ENCODE peak calls at places on chromosomes 7 and 10, in eight cellular contexts. One of them, this sample, is unnamed.

GRCh38 chr10:93417264-93417663 is 64.9 kb downstream of the MYOF start:
- DNase-seq in HL-60: no peak
- DNase-seq in right lobe of liver: no peak
- DNase-seq in fibroblast of lung: no peak
- DNase-seq in heart right ventricle: peak; percentile 51
- DNase-seq in tibial artery: no peak
- DNase-seq in transverse colon: no peak
- DNase-seq in IMR-90: no peak
- DNase-seq in this sample: peak; percentile 60

GRCh38 chr7:504221-505081 is 15.2 kb downstream of the PDGFA start:
- DNase-seq in HL-60: no peak
- DNase-seq in right lobe of liver: peak; percentile 55
- DNase-seq in fibroblast of lung: no peak
- DNase-seq in heart right ventricle: peak; percentile 11
- DNase-seq in tibial artery: peak; percentile 69
- DNase-seq in transverse colon: peak; percentile 58
- DNase-seq in IMR-90: no peak
- DNase-seq in this sample: no peak

GRCh38 chr7:87129836-87130235 is 22.4 kb upstream of the DMTF1 start:
- DNase-seq in HL-60: no peak
- DNase-seq in right lobe of liver: no peak
- DNase-seq in fibroblast of lung: no peak
- DNase-seq in heart right ventricle: no peak
- DNase-seq in tibial artery: no peak
- DNase-seq in transverse colon: no peak
- DNase-seq in IMR-90: no peak
- DNase-seq in this sample: no peak

GRCh38 chr7:93165447-93165846 is 17.3 kb upstream of the SAMD9L start:
- DNase-seq in HL-60: no peak
- DNase-seq in right lobe of liver: no peak
- DNase-seq in fibroblast of lung: peak; percentile 15
- DNase-seq in heart right ventricle: no peak
- DNase-seq in tibial artery: no peak
- DNase-seq in transverse colon: no peak
- DNase-seq in IMR-90: peak; percentile 39
- DNase-seq in this sample: no peak

GRCh38 chr7:151759591-151760042 is 117.3 kb downstream of the PRKAG2 start:
- DNase-seq in HL-60: peak; percentile 41
- DNase-seq in right lobe of liver: no peak
- DNase-seq in fibroblast of lung: peak; percentile 69
- DNase-seq in heart right ventricle: no peak
- DNase-seq in tibial artery: peak; percentile 78
- DNase-seq in transverse colon: peak; percentile 53
- DNase-seq in IMR-90: peak; percentile 65
- DNase-seq in this sample: peak; percentile 56

GRCh38 chr10:72328045-72328828 is 26.5 kb downstream of the DNAJB12 start:
- DNase-seq in HL-60: no peak
- DNase-seq in right lobe of liver: peak; percentile 87
- DNase-seq in fibroblast of lung: peak; percentile 79
- DNase-seq in heart right ventricle: peak; percentile 79
- DNase-seq in tibial artery: peak; percentile 91
- DNase-seq in transverse colon: peak; percentile 72
- DNase-seq in IMR-90: peak; percentile 57
- DNase-seq in this sample: peak; percentile 79

GRCh38 chr7:89334785-89335184 is 539.2 kb upstream of the TEX47 start:
- DNase-seq in HL-60: no peak
- DNase-seq in right lobe of liver: no peak
- DNase-seq in fibroblast of lung: no peak
- DNase-seq in heart right ventricle: no peak
- DNase-seq in tibial artery: no peak
- DNase-seq in transverse colon: no peak
- DNase-seq in IMR-90: no peak
- DNase-seq in this sample: no peak

GRCh38 chr7:154960063-154960790 is 42.7 kb downstream of the PAXIP1 start:
- DNase-seq in HL-60: no peak
- DNase-seq in right lobe of liver: peak; percentile 34
- DNase-seq in fibroblast of lung: no peak
- DNase-seq in heart right ventricle: no peak
- DNase-seq in tibial artery: no peak
- DNase-seq in transverse colon: no peak
- DNase-seq in IMR-90: no peak
- DNase-seq in this sample: no peak

GRCh38 chr7:150964593-150965111 is 13.5 kb downstream of the KCNH2 start:
- DNase-seq in HL-60: no peak
- DNase-seq in right lobe of liver: peak; percentile 51
- DNase-seq in fibroblast of lung: no peak
- DNase-seq in heart right ventricle: peak; percentile 88
- DNase-seq in tibial artery: no peak
- DNase-seq in transverse colon: peak; percentile 24
- DNase-seq in IMR-90: no peak
- DNase-seq in this sample: no peak

GRCh38 chr10:88253-88652 is 39.2 kb upstream of the TUBB8 start:
- DNase-seq in HL-60: no peak
- DNase-seq in right lobe of liver: no peak
- DNase-seq in fibroblast of lung: no peak
- DNase-seq in heart right ventricle: no peak
- DNase-seq in tibial artery: no peak
- DNase-seq in transverse colon: no peak
- DNase-seq in IMR-90: no peak
- DNase-seq in this sample: no peak

GRCh38 chr7:607938-608337 is 88.3 kb upstream of the PDGFA start:
- DNase-seq in HL-60: no peak
- DNase-seq in right lobe of liver: no peak
- DNase-seq in fibroblast of lung: no peak
- DNase-seq in heart right ventricle: no peak
- DNase-seq in tibial artery: no peak
- DNase-seq in transverse colon: no peak
- DNase-seq in IMR-90: no peak
- DNase-seq in this sample: no peak

GRCh38 chr10:114172776-114173555 is 1.0 kb downstream of the CCDC186 start:
- DNase-seq in HL-60: no peak
- DNase-seq in right lobe of liver: no peak
- DNase-seq in fibroblast of lung: peak; percentile 4
- DNase-seq in heart right ventricle: no peak
- DNase-seq in tibial artery: no peak
- DNase-seq in transverse colon: no peak
- DNase-seq in IMR-90: no peak
- DNase-seq in this sample: no peak

GRCh38 chr10:132135398-132135872 is 51.3 kb upstream of the DPYSL4 start:
- DNase-seq in HL-60: no peak
- DNase-seq in right lobe of liver: peak; percentile 16
- DNase-seq in fibroblast of lung: no peak
- DNase-seq in heart right ventricle: peak; percentile 7
- DNase-seq in tibial artery: peak; percentile 65
- DNase-seq in transverse colon: no peak
- DNase-seq in IMR-90: no peak
- DNase-seq in this sample: peak; percentile 18

GRCh38 chr10:45558406-45558805 is 114.2 kb downstream of the ZFAND4 start:
- DNase-seq in HL-60: no peak
- DNase-seq in right lobe of liver: peak; percentile 30
- DNase-seq in fibroblast of lung: no peak
- DNase-seq in heart right ventricle: no peak
- DNase-seq in tibial artery: no peak
- DNase-seq in transverse colon: no peak
- DNase-seq in IMR-90: no peak
- DNase-seq in this sample: no peak

GRCh38 chr10:43377393-43377883 is 6.0 kb downstream of the FXYD4 start:
- DNase-seq in HL-60: no peak
- DNase-seq in right lobe of liver: no peak
- DNase-seq in fibroblast of lung: no peak
- DNase-seq in heart right ventricle: no peak
- DNase-seq in tibial artery: peak; percentile 54
- DNase-seq in transverse colon: no peak
- DNase-seq in IMR-90: no peak
- DNase-seq in this sample: no peak

GRCh38 chr10:17290226-17290625 is 62.2 kb downstream of the VIM start:
- DNase-seq in HL-60: no peak
- DNase-seq in right lobe of liver: no peak
- DNase-seq in fibroblast of lung: peak; percentile 46
- DNase-seq in heart right ventricle: no peak
- DNase-seq in tibial artery: no peak
- DNase-seq in transverse colon: no peak
- DNase-seq in IMR-90: peak; percentile 8
- DNase-seq in this sample: no peak

GRCh38 chr10:106930751-106931150 is 233.8 kb downstream of the SORCS1 start:
- DNase-seq in HL-60: no peak
- DNase-seq in right lobe of liver: no peak
- DNase-seq in fibroblast of lung: no peak
- DNase-seq in heart right ventricle: no peak
- DNase-seq in tibial artery: no peak
- DNase-seq in transverse colon: no peak
- DNase-seq in IMR-90: no peak
- DNase-seq in this sample: no peak

GRCh38 chr7:209416-209815 is 17.0 kb downstream of the FAM20C start:
- DNase-seq in HL-60: no peak
- DNase-seq in right lobe of liver: no peak
- DNase-seq in fibroblast of lung: no peak
- DNase-seq in heart right ventricle: no peak
- DNase-seq in tibial artery: no peak
- DNase-seq in transverse colon: no peak
- DNase-seq in IMR-90: no peak
- DNase-seq in this sample: no peak

GRCh38 chr7:44959433-44959951 is 19.3 kb downstream of the MYO1G start:
- DNase-seq in HL-60: no peak
- DNase-seq in right lobe of liver: no peak
- DNase-seq in fibroblast of lung: no peak
- DNase-seq in heart right ventricle: no peak
- DNase-seq in tibial artery: peak; percentile 29
- DNase-seq in transverse colon: no peak
- DNase-seq in IMR-90: peak; percentile 40
- DNase-seq in this sample: peak; percentile 7

GRCh38 chr7:66013938-66014337 is 31.9 kb upstream of the GUSB start:
- DNase-seq in HL-60: no peak
- DNase-seq in right lobe of liver: peak; percentile 24
- DNase-seq in fibroblast of lung: peak; percentile 68
- DNase-seq in heart right ventricle: peak; percentile 22
- DNase-seq in tibial artery: no peak
- DNase-seq in transverse colon: peak; percentile 32
- DNase-seq in IMR-90: peak; percentile 62
- DNase-seq in this sample: no peak

DNA sequence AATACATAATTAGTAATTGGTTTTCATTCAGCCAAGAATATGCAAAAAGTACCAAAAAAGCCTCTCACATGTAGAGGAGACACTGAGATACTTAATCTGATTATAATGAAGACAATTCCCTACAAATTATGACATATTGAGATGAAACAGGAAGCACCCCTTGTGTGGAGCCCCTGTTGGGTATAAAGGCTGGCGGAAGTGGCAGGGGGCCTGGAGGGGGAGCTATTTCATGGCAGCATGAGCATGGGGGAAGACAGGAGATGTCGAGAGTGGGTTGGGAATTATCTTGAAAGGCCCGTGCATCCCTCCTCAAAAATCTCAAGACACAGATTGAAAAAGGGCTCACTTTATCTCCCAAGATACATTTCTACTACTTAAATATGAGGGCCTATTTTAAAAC is 96.9 kb downstream of the PIP4K2A start:
- DNase-seq in HL-60: no peak
- DNase-seq in right lobe of liver: no peak
- DNase-seq in fibroblast of lung: no peak
- DNase-seq in heart right ventricle: no peak
- DNase-seq in tibial artery: no peak
- DNase-seq in transverse colon: no peak
- DNase-seq in IMR-90: no peak
- DNase-seq in this sample: no peak
- TF ChIP-seq CTCF in HL-60: no peak
- TF ChIP-seq CTCF in right lobe of liver: no peak
- TF ChIP-seq CTCF in fibroblast of lung: no peak
- TF ChIP-seq CTCF in heart right ventricle: no peak
- TF ChIP-seq CTCF in tibial artery: no peak
- TF ChIP-seq CTCF in transverse colon: no peak
- TF ChIP-seq CTCF in IMR-90: no peak
- TF ChIP-seq CTCF in this sample: peak; percentile 40

DNA sequence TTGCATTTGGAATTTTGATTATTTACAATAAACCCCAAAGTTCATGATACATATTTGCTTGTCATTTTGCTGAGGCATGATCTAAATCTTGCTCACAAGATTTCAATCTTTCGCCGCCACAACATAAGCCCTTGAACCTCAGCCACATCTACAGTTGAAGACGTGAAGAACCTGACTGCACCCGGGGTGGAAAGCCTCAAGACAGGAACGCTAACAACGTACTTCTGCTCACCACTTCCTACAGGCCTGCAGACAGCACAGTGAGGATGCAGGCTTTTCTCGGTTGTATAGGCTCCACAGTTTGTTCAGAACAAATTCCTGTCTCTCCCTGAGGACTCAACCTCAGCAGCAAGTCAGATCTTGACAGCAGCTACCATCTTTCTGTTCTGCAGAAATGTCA is 393.8 kb upstream of the PRKCQ start:
- DNase-seq in HL-60: no peak
- DNase-seq in right lobe of liver: no peak
- DNase-seq in fibroblast of lung: no peak
- DNase-seq in heart right ventricle: no peak
- DNase-seq in tibial artery: no peak
- DNase-seq in transverse colon: peak; percentile 14
- DNase-seq in IMR-90: no peak
- DNase-seq in this sample: no peak
- H3K27ac ChIP-seq in HL-60: no peak overlapping the region
- H3K27ac ChIP-seq in right lobe of liver: no peak overlapping the region
- H3K27ac ChIP-seq in fibroblast of lung: no peak overlapping the region
- H3K27ac ChIP-seq in heart right ventricle: no peak overlapping the region
- H3K27ac ChIP-seq in tibial artery: no peak overlapping the region
- H3K27ac ChIP-seq in transverse colon: no peak overlapping the region
- H3K27ac ChIP-seq in IMR-90: no peak overlapping the region
- H3K27ac ChIP-seq in this sample: no peak overlapping the region

DNA sequence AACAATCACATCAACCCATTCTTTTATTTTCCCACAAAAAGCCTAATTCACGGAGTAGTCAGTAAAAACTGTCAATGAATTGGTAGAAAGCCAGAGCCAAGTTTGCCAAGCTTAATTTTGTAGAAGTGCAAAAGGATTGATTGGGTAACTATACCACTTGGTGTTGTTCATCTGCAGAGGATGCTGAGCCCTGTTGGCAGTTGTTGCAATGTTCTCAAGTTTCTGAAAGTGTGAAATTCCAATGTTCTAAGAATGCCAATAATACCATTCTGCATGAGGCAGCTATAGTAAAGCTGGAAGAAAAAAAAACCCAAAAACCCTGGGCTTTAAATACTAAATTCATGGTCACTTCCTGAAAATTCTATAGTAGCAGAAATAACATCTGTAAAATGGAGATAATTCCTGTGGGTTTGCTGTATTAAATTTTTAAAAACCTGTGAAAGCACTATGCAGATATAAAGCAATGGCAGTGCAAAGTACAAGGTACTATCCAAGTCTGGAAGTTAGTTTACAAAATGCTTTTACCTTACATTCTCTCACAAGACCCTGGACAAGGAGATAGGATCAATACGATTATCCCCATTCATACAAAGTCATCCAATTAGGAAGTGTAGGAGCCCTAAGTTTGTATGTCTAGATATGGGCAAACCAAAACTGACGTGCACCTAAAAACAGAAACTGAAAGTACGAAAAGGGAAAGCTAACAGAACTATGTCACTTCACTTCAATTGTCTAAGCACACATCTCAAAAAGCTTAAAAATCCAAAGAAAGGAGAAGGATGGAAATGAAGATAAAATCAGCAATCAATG is 6.1 kb upstream of the PON1 start:
- DNase-seq in HL-60: no peak
- DNase-seq in right lobe of liver: no peak
- DNase-seq in fibroblast of lung: peak; percentile 16
- DNase-seq in heart right ventricle: no peak
- DNase-seq in tibial artery: no peak
- DNase-seq in transverse colon: no peak
- DNase-seq in IMR-90: no peak
- DNase-seq in this sample: no peak
- H3K4me3 ChIP-seq in HL-60: no peak overlapping the region
- H3K4me3 ChIP-seq in right lobe of liver: peak overlapping the region; percentile 23
- H3K4me3 ChIP-seq in fibroblast of lung: peak overlapping the region; percentile 36
- H3K4me3 ChIP-seq in heart right ventricle: no peak overlapping the region
- H3K4me3 ChIP-seq in tibial artery: peak overlapping the region; percentile 30
- H3K4me3 ChIP-seq in transverse colon: peak overlapping the region; percentile 39
- H3K4me3 ChIP-seq in IMR-90: peak overlapping the region; percentile 49
- H3K4me3 ChIP-seq in this sample: peak overlapping the region; percentile 45

GRCh38 chr7:34675749-34676374 is 17.8 kb downstream of the NPSR1 start:
- DNase-seq in HL-60: no peak
- DNase-seq in right lobe of liver: no peak
- DNase-seq in fibroblast of lung: peak; percentile 6
- DNase-seq in heart right ventricle: no peak
- DNase-seq in tibial artery: no peak
- DNase-seq in transverse colon: no peak
- DNase-seq in IMR-90: no peak
- DNase-seq in this sample: no peak
- TF ChIP-seq CTCF in HL-60: peak; percentile 46
- TF ChIP-seq CTCF in right lobe of liver: peak; percentile 38
- TF ChIP-seq CTCF in fibroblast of lung: peak; percentile 43
- TF ChIP-seq CTCF in heart right ventricle: peak; percentile 58
- TF ChIP-seq CTCF in tibial artery: no peak
- TF ChIP-seq CTCF in transverse colon: peak; percentile 27
- TF ChIP-seq CTCF in IMR-90: peak; percentile 42
- TF ChIP-seq CTCF in this sample: peak; percentile 57

This sample was measured in dorsolateral prefrontal cortex.